ENCODE peak calls at places on chromosomes 3 and 15, in nine cellular contexts. I is GM06990, P is gastrocnemius medialis, S is tibial nerve, Y is lower lobe of right lung, Z is fibroblast of mammary gland, M is epithelial cell of esophagus, G is left lung, R is suprapubic skin. L is an unnamed sample.

GRCh38 chr15:32736351-32737061 is 18.7 kb downstream of the GREM1 start:
- DNase-seq in I (no peak), P (no peak), S (no peak), Y (no peak), Z (no peak), M (no peak), G (no peak), R (no peak), L (no peak)

GRCh38 chr3:47017504-47018268 is 38.2 kb downstream of the NBEAL2 start:
- DNase-seq in I (no peak), P (no peak), S (no peak), Y (no peak), Z (no peak), M (no peak), G (peak; percentile 34), R (no peak), L (no peak)

GRCh38 chr15:69524296-69524695 is 71.7 kb downstream of the RPLP1 start:
- DNase-seq in I (no peak), P (no peak), S (no peak), Y (no peak), Z (no peak), M (no peak), G (no peak), R (no peak), L (no peak)

GRCh38 chr15:78841307-78841706 is 30.0 kb upstream of the ADAMTS7 start:
- DNase-seq in I (no peak), P (no peak), S (no peak), Y (no peak), Z (no peak), M (no peak), G (no peak), R (peak; percentile 10), L (no peak)

GRCh38 chr3:31635586-31635985 is 102.9 kb downstream of the STT3B start:
- DNase-seq in I (no peak), P (no peak), S (no peak), Y (no peak), Z (no peak), M (no peak), G (no peak), R (no peak), L (no peak)

GRCh38 chr3:119069725-119070124 is 35.1 kb upstream of the IGSF11 start:
- DNase-seq in I (no peak), P (no peak), S (no peak), Y (no peak), Z (no peak), M (no peak), G (no peak), R (no peak), L (no peak)

GRCh38 chr15:42800731-42801474 is 64.0 kb upstream of the CDAN1 start:
- DNase-seq in I (no peak), P (no peak), S (peak; percentile 10), Y (no peak), Z (no peak), M (peak; percentile 30), G (no peak), R (no peak), L (no peak)

GRCh38 chr3:82496890-82497560 is 735.6 kb upstream of the GBE1 start:
- DNase-seq in I (no peak), P (no peak), S (no peak), Y (no peak), Z (no peak), M (peak; percentile 56), G (no peak), R (no peak), L (no peak)

GRCh38 chr3:194365978-194366490 is 3.5 kb downstream of the LRRC15 start:
- DNase-seq in I (no peak), P (no peak), S (no peak), Y (no peak), Z (no peak), M (no peak), G (no peak), R (no peak), L (no peak)

GRCh38 chr3:159158213-159158612 is 356.4 kb downstream of the MFSD1 start:
- DNase-seq in I (no peak), P (no peak), S (no peak), Y (no peak), Z (peak; percentile 17), M (peak; percentile 79), G (no peak), R (no peak), L (no peak)
- TF ChIP-seq CTCF in I (peak; percentile 21), P (no peak), S (no peak), Y (no peak), Z (peak; percentile 19), M (peak; percentile 31), G (no peak), R (no peak), L (peak; percentile 4)

DNA sequence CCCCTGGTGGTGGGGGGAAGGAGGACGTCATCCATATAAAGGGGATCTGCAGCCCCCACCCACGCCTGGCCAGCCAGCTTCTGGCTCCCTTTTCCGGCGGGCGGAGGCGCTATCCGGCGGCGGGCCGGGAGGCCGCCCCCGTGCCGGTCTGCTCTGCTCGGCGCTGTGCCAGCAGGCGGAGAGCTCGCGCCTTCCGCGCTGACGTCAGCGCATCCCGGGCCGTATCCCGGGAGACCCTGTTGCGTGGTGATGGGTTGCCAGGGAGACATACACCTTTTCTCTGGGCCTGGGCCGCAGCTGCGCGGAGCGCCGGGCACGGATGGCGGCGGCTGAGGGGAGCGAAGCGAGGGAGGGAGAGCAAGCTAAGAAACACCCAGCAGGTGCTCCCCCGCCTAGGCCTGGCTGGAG is 1.1 kb downstream of the FAM131A start:
- DNase-seq in I (no peak), P (no peak), S (peak; percentile 78), Y (no peak), Z (peak; percentile 91), M (peak; percentile 72), G (no peak), R (peak; percentile 85), L (no peak)
- H3K4me3 ChIP-seq in I (no peak overlapping the region), P (peak overlapping the region; percentile 34), S (peak overlapping the region; percentile 22), Y (peak overlapping the region; percentile 14), Z (peak overlapping the region; percentile 50), M (peak overlapping the region; percentile 25), G (no peak overlapping the region), R (peak overlapping the region; percentile 37), L (no peak overlapping the region)

DNA sequence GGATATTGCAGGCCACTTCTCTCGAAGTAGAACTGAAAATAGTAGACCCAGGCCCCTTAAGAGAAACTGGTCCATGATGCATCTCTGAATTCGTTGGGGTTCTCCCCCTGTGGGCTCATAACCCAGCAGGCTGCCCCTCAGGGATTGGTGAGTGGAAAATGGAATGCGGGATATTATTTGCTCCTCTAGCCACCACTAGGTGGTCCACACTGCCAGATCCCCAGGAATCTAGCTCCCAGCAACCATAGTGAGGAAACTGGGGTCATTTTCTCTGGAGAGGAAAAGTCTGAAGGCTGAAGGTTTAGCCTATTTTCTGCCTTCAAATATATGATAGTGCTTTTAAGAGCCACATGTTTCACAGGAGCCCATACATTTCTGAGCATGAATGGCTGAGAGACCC is 6.7 kb downstream of the CX3CR1 start:
- DNase-seq in I (no peak), P (no peak), S (no peak), Y (no peak), Z (no peak), M (no peak), G (no peak), R (no peak), L (no peak)
- TF ChIP-seq CTCF in I (no peak), P (no peak), S (no peak), Y (no peak), Z (peak; percentile 19), M (no peak), G (no peak), R (no peak), L (peak; percentile 30)

DNA sequence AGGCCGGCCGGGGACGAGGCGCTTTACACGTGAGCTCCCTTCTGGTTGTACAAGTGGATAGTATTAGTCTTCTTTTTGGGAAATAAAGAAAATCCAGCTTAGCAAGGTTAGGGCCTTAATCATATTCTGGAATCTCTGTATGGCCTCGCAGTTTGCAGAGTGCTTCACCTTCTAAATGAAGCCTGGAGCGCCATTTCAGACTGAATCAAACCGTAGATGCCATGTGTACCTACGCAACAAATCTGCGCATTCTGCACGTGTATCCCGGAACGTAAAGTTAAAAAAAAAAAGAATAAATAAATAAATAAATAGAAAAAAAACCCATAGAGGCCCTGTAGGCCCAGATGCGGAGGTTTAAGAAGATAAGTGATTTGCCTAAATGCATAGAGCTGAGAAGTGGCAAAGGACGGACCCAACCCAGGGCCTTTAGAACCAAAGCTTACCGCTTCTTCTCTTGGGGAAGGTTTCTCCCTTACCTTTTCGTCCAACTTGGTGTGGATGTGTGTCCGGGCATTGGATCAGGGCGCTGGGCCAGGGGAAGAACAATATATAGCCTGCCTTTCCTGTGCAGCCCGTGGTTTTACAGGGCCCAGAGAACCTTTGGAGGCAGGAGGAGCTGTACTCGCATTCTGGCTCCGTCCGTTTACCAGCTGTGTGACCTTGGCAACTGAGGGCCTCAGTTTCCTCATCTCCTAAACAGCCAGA is 516 bp upstream of the P3H2 start:
- DNase-seq in I (no peak), P (no peak), S (no peak), Y (no peak), Z (no peak), M (no peak), G (no peak), R (no peak), L (no peak)
- H3K4me3 ChIP-seq in I (peak overlapping the region; percentile 67), P (peak overlapping the region; percentile 70), S (peak overlapping the region; percentile 82), Y (peak overlapping the region; percentile 69), Z (peak overlapping the region; percentile 55), M (peak overlapping the region; percentile 58), G (peak overlapping the region; percentile 57), R (peak overlapping the region; percentile 82), L (peak overlapping the region; percentile 63)

GRCh38 chr15:52344592-52344991 is 49.0 kb upstream of the MYO5C start:
- DNase-seq in I (no peak), P (no peak), S (no peak), Y (no peak), Z (no peak), M (no peak), G (no peak), R (no peak), L (no peak)

GRCh38 chr15:52348056-52348745 is 52.6 kb upstream of the MYO5C start:
- DNase-seq in I (no peak), P (no peak), S (no peak), Y (peak; percentile 48), Z (peak; percentile 31), M (no peak), G (peak; percentile 55), R (no peak), L (no peak)

GRCh38 chr15:52351206-52351907 is 55.8 kb upstream of the MYO5C start:
- DNase-seq in I (no peak), P (no peak), S (peak; percentile 64), Y (peak; percentile 47), Z (peak; percentile 52), M (peak; percentile 30), G (no peak), R (no peak), L (no peak)

GRCh38 chr15:52349062-52349700 is 53.6 kb upstream of the MYO5C start:
- DNase-seq in I (no peak), P (no peak), S (no peak), Y (no peak), Z (no peak), M (peak; percentile 74), G (no peak), R (no peak), L (no peak)

DNA sequence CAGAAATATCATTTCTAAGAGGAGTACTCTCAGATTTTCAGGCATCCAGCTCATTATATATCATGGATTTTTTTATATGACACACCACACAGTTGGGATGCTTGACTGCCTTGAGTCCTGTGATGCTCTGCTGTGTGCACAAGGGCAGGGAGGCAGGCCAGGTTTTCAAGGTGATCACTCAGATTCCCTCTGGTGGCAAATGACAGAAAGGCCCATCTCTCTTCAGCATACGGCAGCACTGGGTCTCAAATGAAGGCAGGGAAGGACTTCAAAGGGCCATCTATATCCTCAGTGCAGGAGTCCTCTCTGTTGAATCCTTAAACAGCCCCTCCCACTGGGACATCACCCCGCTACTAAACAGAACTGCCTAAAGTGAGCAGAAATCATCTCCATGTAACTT is 54.8 kb upstream of the MYO5C start:
- DNase-seq in I (no peak), P (no peak), S (no peak), Y (no peak), Z (no peak), M (no peak), G (no peak), R (no peak), L (no peak)
- TF ChIP-seq CTCF in I (no peak), P (no peak), S (no peak), Y (no peak), Z (no peak), M (peak; percentile 7), G (no peak), R (no peak), L (no peak)

L was measured in HFF-Myc.